ENCODE peak calls at places on chromosomes 12 and 14, in ten cellular contexts. U is mammary epithelial cell; W is CD4-positive, alpha-beta T cell; V is heart right ventricle; Z is Caco-2; J is Panc1; E is astrocyte of the cerebellum; Y is fibroblast of mammary gland; F is endodermal cell; O is body of pancreas. G is an unnamed sample.
A peak's percentile ranks its signal among the peaks of the same experiment; 100 is the strongest.

GRCh38 chr14:40920380-40920779 is 686.3 kb upstream of the LRFN5 start:
- DNase-seq in V (no peak), W (no peak), Z (no peak), U (no peak), Y (no peak), O (no peak), F (no peak), J (no peak), E (no peak), G (no peak)

GRCh38 chr14:33700052-33700451 is 250.8 kb downstream of the EGLN3 start:
- DNase-seq in J (no peak), V (no peak), O (no peak), F (no peak), U (no peak), E (no peak), Z (no peak), Y (no peak), W (no peak), G (no peak)

GRCh38 chr12:98909749-98910148 is 264.7 kb downstream of the APAF1 start:
- DNase-seq in W (no peak), J (no peak), Z (no peak), V (no peak), U (no peak), E (no peak), F (peak; percentile 94), Y (no peak), O (no peak), G (no peak)

GRCh38 chr14:65847065-65847847 is 434.7 kb downstream of the FUT8 start:
- DNase-seq in U (no peak), Y (no peak), W (peak; percentile 79), Z (no peak), J (no peak), V (no peak), O (no peak), F (no peak), E (no peak), G (peak; percentile 48)

GRCh38 chr12:124727244-124727673 is 136.4 kb downstream of the SCARB1 start:
- DNase-seq in Z (no peak), W (no peak), U (peak; percentile 80), E (no peak), F (no peak), Y (peak; percentile 70), J (no peak), O (peak; percentile 61), V (peak; percentile 67), G (peak; percentile 59)

GRCh38 chr14:92109490-92109889 is 3.1 kb upstream of the ATXN3 start:
- DNase-seq in V (no peak), Z (no peak), F (no peak), U (no peak), E (no peak), W (no peak), Y (no peak), J (no peak), O (no peak), G (no peak)

GRCh38 chr14:73234586-73235394 is 2.5 kb upstream of the PAPLN start:
- DNase-seq in E (no peak), V (no peak), F (no peak), Z (no peak), U (no peak), J (no peak), O (no peak), Y (no peak), W (no peak), G (no peak)

GRCh38 chr12:26037615-26038180 is 79.2 kb downstream of the RASSF8 start:
- DNase-seq in E (no peak), Z (no peak), J (no peak), V (no peak), U (no peak), O (no peak), F (peak; percentile 66), Y (no peak), W (no peak), G (no peak)

GRCh38 chr12:120094485-120094884 is 22.1 kb downstream of the RAB35 start:
- DNase-seq in Z (no peak), F (no peak), E (no peak), U (no peak), W (no peak), V (no peak), J (no peak), Y (no peak), O (no peak), G (no peak)

GRCh38 chr12:121344506-121344905 is 7.7 kb downstream of the ANAPC5 start:
- DNase-seq in Z (no peak), W (no peak), F (no peak), Y (no peak), J (no peak), V (no peak), U (no peak), E (no peak), O (no peak), G (no peak)

GRCh38 chr12:21912318-21912717 is 28.9 kb downstream of the ABCC9 start:
- DNase-seq in E (no peak), J (no peak), W (no peak), Z (no peak), O (no peak), Y (peak; percentile 72), F (no peak), V (no peak), U (no peak), G (no peak)

GRCh38 chr14:54568821-54569591 is 2.1 kb downstream of the SAMD4A start:
- DNase-seq in U (no peak), W (no peak), Z (no peak), J (no peak), Y (peak; percentile 42), E (no peak), O (no peak), V (peak; percentile 56), F (peak; percentile 49), G (peak; percentile 25)

GRCh38 chr14:75566321-75566720 is 12.1 kb upstream of the FLVCR2 start:
- DNase-seq in J (peak; percentile 72), W (peak; percentile 78), O (no peak), F (no peak), U (no peak), Y (peak; percentile 14), Z (no peak), E (no peak), V (no peak), G (no peak)

GRCh38 chr12:93536766-93537515 is 35.5 kb upstream of the SOCS2 start:
- DNase-seq in Y (no peak), E (no peak), O (no peak), U (no peak), Z (no peak), V (peak; percentile 11), W (no peak), J (no peak), F (peak; percentile 43), G (no peak)

GRCh38 chr14:99314623-99315022 is 42.6 kb upstream of the BCL11B start:
- DNase-seq in Y (no peak), F (no peak), E (no peak), W (no peak), U (no peak), J (no peak), O (no peak), Z (no peak), V (no peak), G (no peak)

GRCh38 chr12:130016194-130016593 is 112.4 kb upstream of the TMEM132D start:
- DNase-seq in Z (no peak), J (no peak), V (no peak), W (no peak), U (no peak), E (no peak), F (peak; percentile 39), Y (no peak), O (no peak), G (no peak)

GRCh38 chr12:93838180-93838579 is 161.0 kb downstream of the CRADD start:
- DNase-seq in O (no peak), J (no peak), Z (no peak), W (no peak), Y (no peak), V (no peak), U (no peak), E (no peak), F (no peak), G (no peak)

GRCh38 chr14:41986726-41987125 is 380.1 kb downstream of the LRFN5 start:
- DNase-seq in W (no peak), V (no peak), O (no peak), E (peak; percentile 5), J (peak; percentile 1), Y (peak; percentile 59), Z (no peak), U (peak; percentile 28), F (no peak), G (no peak)

GRCh38 chr12:22066235-22066765 is 20.3 kb downstream of the CMAS start:
- DNase-seq in E (no peak), Y (no peak), V (no peak), U (no peak), Z (no peak), W (no peak), J (no peak), O (no peak), F (no peak), G (no peak)

GRCh38 chr12:53345486-53346195 is 9.5 kb upstream of the SP7 start:
- DNase-seq in F (peak; percentile 74), W (no peak), J (no peak), E (no peak), V (peak; percentile 79), Y (peak; percentile 80), Z (no peak), U (no peak), O (no peak), G (no peak)
- TF ChIP-seq CTCF in F (no peak), W (peak; percentile 25), J (peak; percentile 48), E (no peak), V (no peak), Y (no peak), Z (no peak), U (no peak), O (no peak), G (no peak)

GRCh38 chr12:117470804-117471203 is 109.4 kb upstream of the NOS1 start:
- DNase-seq in U (no peak), Z (no peak), W (no peak), Y (no peak), O (no peak), F (peak; percentile 64), E (no peak), J (no peak), V (no peak), G (no peak)
- TF ChIP-seq CTCF in U (peak; percentile 25), Z (peak; percentile 8), W (no peak), Y (peak; percentile 47), O (no peak), F (peak; percentile 87), E (peak; percentile 25), J (peak; percentile 69), V (no peak), G (no peak)

GRCh38 chr12:32312049-32312670 is 87.2 kb upstream of the FGD4 start:
- DNase-seq in Z (peak; percentile 58), U (peak; percentile 45), V (no peak), E (peak; percentile 70), J (peak; percentile 45), Y (peak; percentile 73), F (no peak), W (no peak), O (no peak), G (no peak)
- TF ChIP-seq CTCF in Z (peak; percentile 61), U (peak; percentile 29), V (peak; percentile 44), E (peak; percentile 57), J (peak; percentile 80), Y (peak; percentile 60), F (peak; percentile 89), W (peak; percentile 78), O (peak; percentile 57), G (no peak)

DNA sequence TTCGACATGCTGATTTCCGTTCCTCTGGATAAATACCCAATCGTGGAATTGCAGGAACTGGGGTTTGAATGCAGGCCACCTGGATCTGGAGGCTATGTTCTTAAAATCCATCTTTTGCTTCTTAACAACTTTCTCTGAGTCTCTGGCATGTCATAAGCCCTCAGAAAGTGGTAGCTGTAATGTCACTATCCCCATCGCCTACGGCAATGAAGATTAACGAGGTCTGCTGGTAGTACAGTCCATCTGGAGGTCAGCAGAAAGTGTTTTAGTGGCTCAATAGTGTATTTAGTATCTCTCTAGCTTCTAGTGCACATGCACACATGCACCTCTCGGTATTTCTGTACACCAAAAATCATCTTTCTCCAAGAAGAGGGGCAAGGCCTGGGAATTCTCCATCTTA is 130.3 kb upstream of the NOS1 start:
- DNase-seq in Z (no peak), Y (no peak), F (no peak), E (no peak), W (no peak), V (no peak), U (no peak), J (no peak), O (no peak), G (no peak)
- TF ChIP-seq CTCF in Z (no peak), Y (no peak), F (no peak), E (no peak), W (no peak), V (no peak), U (no peak), J (no peak), O (no peak), G (no peak)

G was measured in mucosa of descending colon.